ENCODE peak calls at places on chromosomes 4 and X, in four cellular contexts. T is A549, Q is uterus, H is breast epithelium. J is an unnamed sample.

GRCh38 chr4:94356444-94356843 is 13.8 kb upstream of the HPGDS start:
- DNase-seq in H (no peak), T (no peak), Q (no peak), J (no peak)

GRCh38 chrX:69163936-69164741 is 1.1 kb downstream of the PJA1 start:
- DNase-seq in Q (peak), H (no peak), T (no peak), J (peak)

GRCh38 chr4:56641494-56642051 is 39.5 kb downstream of the HOPX start:
- DNase-seq in Q (no peak), T (peak), H (no peak), J (peak)

GRCh38 chrX:10949541-10949940 is 161.6 kb upstream of the HCCS start:
- DNase-seq in T (no peak), Q (no peak), H (no peak), J (no peak)

GRCh38 chr4:149203256-149204001 is 612.2 kb downstream of the IQCM start:
- DNase-seq in T (no peak), Q (no peak), H (no peak), J (no peak)

GRCh38 chr4:6523251-6523650 is 50.8 kb upstream of the PPP2R2C start:
- DNase-seq in T (no peak), H (no peak), Q (no peak), J (no peak)

GRCh38 chr4:68589790-68590189 is 13.7 kb upstream of the UGT2B17 start:
- DNase-seq in H (no peak), Q (no peak), T (no peak), J (no peak)

GRCh38 chrX:126723881-126724280 is 95.6 kb upstream of the PRR32 start:
- DNase-seq in Q (no peak), T (no peak), H (no peak), J (no peak)

GRCh38 chr4:147984065-147984777 is 252.3 kb downstream of the ARHGAP10 start:
- DNase-seq in Q (no peak), H (no peak), T (peak), J (no peak)

GRCh38 chrX:16870861-16871584 is 861 bp upstream of the RBBP7 start:
- DNase-seq in Q (peak), H (no peak), T (no peak), J (no peak)

GRCh38 chr4:139761461-139761860 is 95.8 kb downstream of the MGST2 start:
- DNase-seq in H (no peak), Q (no peak), T (peak), J (no peak)
- TF ChIP-seq CTCF in H (no peak), Q (no peak), T (no peak), J (no peak)

GRCh38 chr4:55029321-55029720 is 96.1 kb downstream of the KDR start:
- DNase-seq in Q (no peak), T (no peak), H (no peak), J (no peak)
- TF ChIP-seq POLR2A in Q (no peak), T (no peak), H (no peak), J (no peak)

GRCh38 chr4:12943069-12943468 is 541.1 kb downstream of the RAB28 start:
- DNase-seq in T (no peak), Q (no peak), H (no peak), J (no peak)
- TF ChIP-seq CTCF in T (no peak), Q (no peak), H (no peak), J (no peak)

DNA sequence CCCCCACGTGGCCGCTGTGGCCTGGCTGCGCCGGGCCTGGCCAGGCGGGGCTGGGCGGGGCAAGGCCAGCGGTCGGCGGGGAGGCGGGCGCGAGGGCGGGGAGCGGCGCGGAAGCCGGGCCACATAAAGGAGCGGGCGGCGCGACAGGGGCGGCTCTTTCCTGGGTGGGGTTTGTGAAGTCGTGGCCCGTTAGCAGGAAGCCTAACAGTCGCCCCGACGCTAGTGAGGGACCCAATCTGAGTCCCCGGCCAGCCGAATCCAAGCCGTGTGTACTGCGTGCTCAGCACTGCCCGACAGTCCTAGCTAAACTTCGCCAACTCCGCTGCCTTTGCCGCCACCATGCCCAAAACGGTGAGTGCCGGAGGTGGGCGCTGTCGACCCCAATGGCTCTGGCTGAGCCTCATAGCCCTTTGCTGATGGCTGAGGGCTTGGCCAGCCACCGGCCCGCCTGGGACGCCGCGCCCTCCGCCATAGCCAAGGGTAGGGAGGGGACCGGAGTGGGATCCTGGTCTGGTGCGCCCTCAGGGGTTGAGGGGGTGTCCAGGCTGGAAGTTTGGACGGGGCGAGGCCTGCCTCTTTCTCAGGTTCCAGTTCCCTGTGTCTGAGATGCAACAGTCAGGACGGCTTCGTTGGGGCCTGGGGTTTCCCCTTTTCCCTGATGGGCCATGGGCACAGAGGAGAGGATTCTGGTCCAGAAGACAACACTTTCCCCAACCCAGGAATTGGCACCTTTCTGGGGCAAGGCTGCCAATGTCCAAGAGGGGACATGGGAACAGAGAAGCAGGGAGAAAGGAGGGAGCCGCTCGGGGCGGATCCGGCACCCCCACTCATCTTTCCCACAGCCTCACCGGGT is at the start of gene MSN:
- DNase-seq in H (peak), T (peak), Q (peak), J (no peak)
- TF ChIP-seq POLR2A in H (peak), T (peak), Q (peak), J (no peak)

DNA sequence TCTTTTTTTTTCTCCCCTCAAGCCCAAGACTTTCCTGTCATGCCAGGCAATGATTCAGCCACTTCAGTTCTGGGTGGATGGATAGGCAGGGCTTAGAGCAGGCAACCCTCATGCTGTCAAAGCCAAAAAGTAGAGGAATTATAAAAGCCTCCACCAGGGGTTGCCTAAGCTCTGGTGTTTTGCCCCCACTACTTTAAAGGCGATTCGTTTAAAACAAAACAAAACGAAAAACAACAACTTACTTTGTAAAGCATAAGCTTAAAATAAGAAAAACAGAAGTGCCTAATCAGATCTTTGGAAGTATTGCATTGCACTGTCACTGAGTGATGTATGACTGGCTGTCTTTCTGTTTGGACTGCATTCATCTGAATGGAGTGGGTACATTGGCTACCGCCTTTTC is 5.3 kb upstream of the IDS start:
- DNase-seq in Q (no peak), T (no peak), H (no peak), J (no peak)
- TF ChIP-seq CTCF in Q (no peak), T (no peak), H (no peak), J (no peak)

GRCh38 chr4:2787230-2788100 is 5.4 kb upstream of the SH3BP2 start:
- DNase-seq in H (no peak), Q (no peak), T (no peak), J (no peak)
- TF ChIP-seq POLR2A in H (no peak), Q (no peak), T (no peak), J (no peak)

GRCh38 chr4:184621518-184621917 is 27.7 kb downstream of the CASP3 start:
- DNase-seq in T (no peak), Q (no peak), H (no peak), J (no peak)
- TF ChIP-seq CTCF in T (no peak), Q (no peak), H (no peak), J (no peak)

GRCh38 chr4:174381419-174381818 is 97.7 kb downstream of the CEP44 start:
- DNase-seq in T (no peak), H (no peak), Q (no peak), J (no peak)

GRCh38 chr4:174378951-174379350 is 95.2 kb downstream of the CEP44 start:
- DNase-seq in H (no peak), T (no peak), Q (no peak), J (no peak)

GRCh38 chr4:174377613-174378012 is 93.9 kb downstream of the CEP44 start:
- DNase-seq in T (no peak), Q (no peak), H (no peak), J (no peak)

GRCh38 chr4:174383783-174384182 is 100.1 kb downstream of the CEP44 start:
- DNase-seq in H (no peak), T (no peak), Q (no peak), J (no peak)

GRCh38 chr4:174380699-174381098 is 97.0 kb downstream of the CEP44 start:
- DNase-seq in H (no peak), T (no peak), Q (no peak), J (no peak)
- TF ChIP-seq POLR2A in H (no peak), T (no peak), Q (no peak), J (no peak)

GRCh38 chrX:13260598-13260997 is 59.3 kb downstream of the ATXN3L start:
- DNase-seq in T (no peak), H (no peak), Q (no peak), J (no peak)

GRCh38 chrX:13257223-13258051 is 62.4 kb downstream of the ATXN3L start:
- DNase-seq in T (no peak), H (no peak), Q (no peak), J (no peak)

GRCh38 chrX:13256562-13256961 is 63.3 kb downstream of the ATXN3L start:
- DNase-seq in H (no peak), Q (no peak), T (no peak), J (no peak)

GRCh38 chrX:13258725-13259124 is 61.1 kb downstream of the ATXN3L start:
- DNase-seq in Q (no peak), T (no peak), H (no peak), J (no peak)

DNA sequence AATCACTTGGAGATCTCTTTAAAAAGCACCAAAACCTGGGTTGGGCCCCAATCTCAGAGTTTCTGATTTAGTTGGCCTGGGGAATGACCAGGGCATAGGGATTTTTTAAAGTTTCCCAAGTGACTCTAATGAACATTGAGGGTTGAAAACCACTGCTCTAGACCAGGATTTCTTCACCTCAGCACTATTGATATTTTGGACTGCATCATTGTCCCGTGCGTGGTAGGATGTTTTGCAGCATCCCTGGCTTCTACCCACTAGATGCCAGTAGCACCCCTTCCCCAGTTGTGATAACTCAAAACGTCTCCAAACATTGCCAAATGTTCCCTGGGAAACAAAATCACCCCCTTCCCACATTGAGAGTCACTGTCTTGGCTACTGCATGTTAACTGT is 61.8 kb downstream of the ATXN3L start:
- DNase-seq in H (no peak), T (no peak), Q (no peak), J (no peak)
- TF ChIP-seq CTCF in H (no peak), T (no peak), Q (no peak), J (no peak)

J was measured in vagina.